ENCODE peak calls at places on chromosomes 5 and 9, in six cellular contexts. One of them, this sample, is unnamed.

GRCh38 chr9:70218767-70219166 is 40.0 kb upstream of the SMC5 start:
- DNase-seq in amniotic epithelial cell: no peak
- DNase-seq in cardiac fibroblast: peak; percentile 60
- DNase-seq in stimulated activated CD8-positive, alpha-beta memory T cell treated with anti-CD3 and anti-CD28 coated beads, Interleukin-2, amount 100 ng/mL, for 48 hours: no peak
- DNase-seq in uterus: no peak
- DNase-seq in AG08396: peak; percentile 48
- DNase-seq in this sample: no peak

GRCh38 chr5:132840896-132841818 is 10.7 kb upstream of the SHROOM1 start:
- DNase-seq in uterus: no peak
- DNase-seq in AG08396: no peak
- DNase-seq in stimulated activated CD8-positive, alpha-beta memory T cell treated with anti-CD3 and anti-CD28 coated beads, Interleukin-2, amount 100 ng/mL, for 48 hours: no peak
- DNase-seq in amniotic epithelial cell: peak; percentile 64
- DNase-seq in cardiac fibroblast: peak; percentile 58
- DNase-seq in this sample: no peak

GRCh38 chr5:34511481-34511880 is 144.6 kb upstream of the RAI14 start:
- DNase-seq in AG08396: no peak
- DNase-seq in uterus: no peak
- DNase-seq in cardiac fibroblast: no peak
- DNase-seq in stimulated activated CD8-positive, alpha-beta memory T cell treated with anti-CD3 and anti-CD28 coated beads, Interleukin-2, amount 100 ng/mL, for 48 hours: no peak
- DNase-seq in amniotic epithelial cell: no peak
- DNase-seq in this sample: no peak

GRCh38 chr5:96455789-96456188 is 22.7 kb upstream of the PCSK1 start:
- DNase-seq in stimulated activated CD8-positive, alpha-beta memory T cell treated with anti-CD3 and anti-CD28 coated beads, Interleukin-2, amount 100 ng/mL, for 48 hours: no peak
- DNase-seq in amniotic epithelial cell: no peak
- DNase-seq in uterus: no peak
- DNase-seq in AG08396: no peak
- DNase-seq in cardiac fibroblast: no peak
- DNase-seq in this sample: no peak

GRCh38 chr9:8078641-8079140 is 279.1 kb upstream of the DMAC1 start:
- DNase-seq in stimulated activated CD8-positive, alpha-beta memory T cell treated with anti-CD3 and anti-CD28 coated beads, Interleukin-2, amount 100 ng/mL, for 48 hours: no peak
- DNase-seq in amniotic epithelial cell: no peak
- DNase-seq in AG08396: no peak
- DNase-seq in cardiac fibroblast: no peak
- DNase-seq in uterus: no peak
- DNase-seq in this sample: no peak

GRCh38 chr9:132231019-132231701 is 69.3 kb downstream of the NTNG2 start:
- DNase-seq in stimulated activated CD8-positive, alpha-beta memory T cell treated with anti-CD3 and anti-CD28 coated beads, Interleukin-2, amount 100 ng/mL, for 48 hours: no peak
- DNase-seq in AG08396: no peak
- DNase-seq in cardiac fibroblast: no peak
- DNase-seq in amniotic epithelial cell: no peak
- DNase-seq in uterus: no peak
- DNase-seq in this sample: no peak

GRCh38 chr5:177370488-177371119 is 12.9 kb downstream of the RGS14 start:
- DNase-seq in uterus: peak; percentile 77
- DNase-seq in AG08396: peak; percentile 89
- DNase-seq in amniotic epithelial cell: peak; percentile 91
- DNase-seq in stimulated activated CD8-positive, alpha-beta memory T cell treated with anti-CD3 and anti-CD28 coated beads, Interleukin-2, amount 100 ng/mL, for 48 hours: peak; percentile 56
- DNase-seq in cardiac fibroblast: peak; percentile 81
- DNase-seq in this sample: peak; percentile 65

GRCh38 chr9:98328770-98329169 is 73.3 kb upstream of the TBC1D2 start:
- DNase-seq in uterus: no peak
- DNase-seq in amniotic epithelial cell: no peak
- DNase-seq in cardiac fibroblast: no peak
- DNase-seq in stimulated activated CD8-positive, alpha-beta memory T cell treated with anti-CD3 and anti-CD28 coated beads, Interleukin-2, amount 100 ng/mL, for 48 hours: no peak
- DNase-seq in AG08396: no peak
- DNase-seq in this sample: no peak